ENCODE peak calls at places on chromosomes 12 and 14, in ten cellular contexts. L is CD4-positive, alpha-beta T cell; P is cardiac muscle cell; N is fibroblast of the aortic adventitia; A is PC-3; J is CD8-positive, alpha-beta T cell; W is lung; F is pancreas; Y is hepatocyte; U is Calu3. V is an unnamed sample.

GRCh38 chr12:10365716-10366433 is 24.0 kb downstream of the KLRK1 start:
- DNase-seq in L (no peak), P (no peak), N (peak), A (peak), J (no peak), W (no peak), F (no peak), Y (no peak), U (no peak), V (no peak)

GRCh38 chr14:74459981-74460380 is 33.1 kb downstream of the NPC2 start:
- DNase-seq in L (no peak), P (no peak), N (no peak), A (no peak), J (no peak), W (no peak), F (no peak), Y (no peak), U (no peak), V (no peak)

GRCh38 chr14:104277416-104278213 is 139.2 kb downstream of the KIF26A start:
- DNase-seq in L (no peak), P (no peak), N (no peak), A (no peak), J (peak), W (no peak), F (no peak), Y (no peak), U (no peak), V (peak)

GRCh38 chr14:22839159-22839779 is 2.9 kb downstream of the MMP14 start:
- DNase-seq in L (no peak), P (no peak), N (peak), A (no peak), J (no peak), W (no peak), F (no peak), Y (no peak), U (no peak), V (no peak)

GRCh38 chr14:92464716-92465115 is 48.9 kb upstream of the RIN3 start:
- DNase-seq in L (no peak), P (no peak), N (no peak), A (no peak), J (no peak), W (no peak), F (no peak), Y (no peak), U (no peak), V (no peak)

GRCh38 chr12:113744802-113745395 is 221.2 kb downstream of the RBM19 start:
- DNase-seq in L (no peak), P (no peak), N (no peak), A (no peak), J (no peak), W (no peak), F (no peak), Y (no peak), U (no peak), V (no peak)

GRCh38 chr12:38898001-38898684 is 7.2 kb downstream of the CPNE8 start:
- DNase-seq in L (no peak), P (peak), N (no peak), A (no peak), J (no peak), W (no peak), F (no peak), Y (no peak), U (no peak), V (no peak)

GRCh38 chr12:89156324-89156723 is 196.0 kb downstream of the DUSP6 start:
- DNase-seq in L (no peak), P (no peak), N (peak), A (no peak), J (no peak), W (no peak), F (no peak), Y (no peak), U (no peak), V (no peak)

GRCh38 chr14:88961214-88961613 is 136.8 kb downstream of the TTC8 start:
- DNase-seq in L (no peak), P (no peak), N (no peak), A (no peak), J (no peak), W (no peak), F (peak), Y (no peak), U (no peak), V (no peak)

GRCh38 chr12:129873458-129873857 is 30.4 kb downstream of the TMEM132D start:
- DNase-seq in L (no peak), P (no peak), N (no peak), A (no peak), J (no peak), W (peak), F (no peak), Y (no peak), U (no peak), V (no peak)

GRCh38 chr14:60565211-60565610 is 56.3 kb downstream of the SIX6 start:
- DNase-seq in L (no peak), P (no peak), N (peak), A (peak), J (no peak), W (no peak), F (no peak), Y (no peak), U (no peak), V (no peak)

GRCh38 chr14:99930420-99931274 is 134.6 kb upstream of the EVL start:
- DNase-seq in L (no peak), P (no peak), N (peak), A (peak), J (no peak), W (no peak), F (no peak), Y (no peak), U (no peak), V (no peak)

DNA sequence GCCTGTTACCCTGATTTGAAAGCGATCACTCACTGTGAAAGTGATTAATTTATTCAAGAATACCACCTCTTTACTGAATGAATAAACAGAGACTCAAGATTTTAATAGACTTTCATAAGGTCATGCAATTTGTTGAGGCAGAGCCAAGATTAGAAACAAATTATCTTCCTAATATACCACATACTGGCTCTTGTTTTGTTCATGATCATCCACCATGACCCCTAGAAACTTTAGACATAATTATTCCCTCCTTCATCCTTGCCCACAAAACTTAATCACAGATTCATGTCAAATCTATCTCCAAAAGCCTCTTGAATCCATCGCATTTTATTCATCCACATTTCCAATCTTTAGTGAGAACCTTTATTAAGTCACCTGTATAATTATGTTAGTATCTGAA is 152.3 kb downstream of the ATXN7L3B start:
- DNase-seq in L (no peak), P (no peak), N (no peak), A (no peak), J (no peak), W (no peak), F (no peak), Y (no peak), U (no peak), V (no peak)
- TF ChIP-seq CTCF in L (no peak), P (no peak), N (no peak), A (no peak), J (no peak), W (no peak), F (no peak), Y (no peak), U (no peak), V (no peak)

GRCh38 chr14:77025744-77026165 is 2.8 kb downstream of the IRF2BPL start:
- DNase-seq in L (no peak), P (peak), N (no peak), A (no peak), J (no peak), W (no peak), F (no peak), Y (no peak), U (no peak), V (no peak)

GRCh38 chr14:77027538-77028383 is 747 bp downstream of the IRF2BPL start:
- DNase-seq in L (peak), P (peak), N (peak), A (peak), J (peak), W (peak), F (peak), Y (peak), U (peak), V (peak)

GRCh38 chr14:77026166-77026929 is 2.2 kb downstream of the IRF2BPL start:
- DNase-seq in L (peak), P (peak), N (peak), A (peak), J (peak), W (no peak), F (peak), Y (peak), U (no peak), V (no peak)

GRCh38 chr14:77028384-77029246 is at the start of gene IRF2BPL:
- DNase-seq in L (peak), P (peak), N (peak), A (peak), J (peak), W (peak), F (peak), Y (peak), U (peak), V (peak)

GRCh38 chr14:77026930-77027537 is 1.5 kb downstream of the IRF2BPL start:
- DNase-seq in L (peak), P (peak), N (peak), A (peak), J (peak), W (no peak), F (peak), Y (peak), U (peak), V (no peak)
- TF ChIP-seq CTCF in L (no peak), P (no peak), N (no peak), A (no peak), J (no peak), W (no peak), F (no peak), Y (no peak), U (no peak), V (no peak)

DNA sequence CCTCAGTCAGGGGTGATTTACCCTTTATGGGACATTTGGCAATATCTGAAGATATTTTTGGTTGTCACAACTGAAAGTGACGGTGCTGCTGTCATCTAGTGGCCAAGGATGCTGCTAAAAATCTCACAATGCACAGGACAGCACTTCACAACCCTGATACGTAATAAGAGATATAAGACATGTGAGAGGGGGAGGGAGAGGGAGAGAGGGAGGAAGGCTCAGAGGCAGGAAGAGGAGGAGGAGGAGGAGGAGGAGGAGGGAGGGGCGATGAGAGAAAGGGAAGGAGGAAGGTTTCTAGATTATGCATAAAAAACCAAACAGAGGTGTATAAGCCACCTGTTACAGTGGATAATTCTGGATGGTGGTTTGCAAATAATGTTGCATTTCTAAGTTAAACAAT is 14.3 kb downstream of the MYL2 start:
- DNase-seq in L (no peak), P (no peak), N (no peak), A (peak), J (no peak), W (no peak), F (no peak), Y (no peak), U (no peak), V (no peak)
- TF ChIP-seq CTCF in L (no peak), P (no peak), N (no peak), A (peak), J (no peak), W (no peak), F (no peak), Y (no peak), U (no peak), V (no peak)

GRCh38 chr14:76509291-76509690 is 133.4 kb downstream of the ESRRB start:
- DNase-seq in L (no peak), P (no peak), N (no peak), A (no peak), J (no peak), W (no peak), F (no peak), Y (no peak), U (no peak), V (no peak)

GRCh38 chr14:76510255-76510654 is 134.3 kb downstream of the ESRRB start:
- DNase-seq in L (no peak), P (no peak), N (no peak), A (no peak), J (no peak), W (no peak), F (no peak), Y (no peak), U (no peak), V (no peak)

GRCh38 chr14:76518366-76518765 is 142.4 kb downstream of the ESRRB start:
- DNase-seq in L (no peak), P (no peak), N (no peak), A (no peak), J (no peak), W (no peak), F (no peak), Y (no peak), U (no peak), V (no peak)

GRCh38 chr14:76516884-76517283 is 140.9 kb downstream of the ESRRB start:
- DNase-seq in L (no peak), P (no peak), N (no peak), A (no peak), J (no peak), W (no peak), F (no peak), Y (no peak), U (no peak), V (no peak)

GRCh38 chr14:76514599-76514998 is 138.7 kb downstream of the ESRRB start:
- DNase-seq in L (no peak), P (no peak), N (peak), A (peak), J (no peak), W (no peak), F (peak), Y (no peak), U (peak), V (no peak)
- TF ChIP-seq CTCF in L (no peak), P (peak), N (no peak), A (peak), J (no peak), W (no peak), F (peak), Y (no peak), U (no peak), V (no peak)

GRCh38 chr12:101108130-101108529 is 101.9 kb downstream of the SLC5A8 start:
- DNase-seq in L (no peak), P (no peak), N (no peak), A (no peak), J (no peak), W (no peak), F (no peak), Y (no peak), U (no peak), V (no peak)
- TF ChIP-seq CTCF in L (no peak), P (no peak), N (no peak), A (no peak), J (no peak), W (no peak), F (no peak), Y (no peak), U (no peak), V (no peak)

DNA sequence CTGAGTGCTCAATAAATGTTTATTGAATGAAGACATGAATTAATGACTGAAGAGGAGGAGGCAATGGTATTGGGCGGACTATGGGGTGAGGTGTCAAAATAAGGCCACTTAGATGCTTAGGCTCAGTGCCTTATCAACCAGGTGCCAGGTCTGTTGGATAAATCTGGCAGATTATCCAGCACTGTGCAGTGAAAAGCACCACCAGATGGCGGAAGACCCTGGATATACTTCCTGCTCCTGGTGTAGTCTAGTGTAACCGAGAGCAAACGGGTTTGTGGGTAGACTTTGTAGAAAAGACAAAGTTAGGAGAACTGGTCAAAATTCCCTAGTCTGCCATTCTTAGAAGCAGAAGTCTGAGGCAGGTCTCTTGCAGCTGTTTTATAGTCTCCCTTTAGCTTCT is 306.3 kb downstream of the ATP23 start:
- DNase-seq in L (no peak), P (no peak), N (no peak), A (peak), J (no peak), W (no peak), F (no peak), Y (no peak), U (no peak), V (no peak)
- TF ChIP-seq CTCF in L (no peak), P (no peak), N (no peak), A (peak), J (no peak), W (no peak), F (no peak), Y (no peak), U (no peak), V (peak)

GRCh38 chr14:48580692-48581091 is 905.3 kb upstream of the MDGA2 start:
- DNase-seq in L (no peak), P (no peak), N (no peak), A (peak), J (no peak), W (no peak), F (no peak), Y (no peak), U (no peak), V (no peak)
- TF ChIP-seq CTCF in L (no peak), P (no peak), N (no peak), A (peak), J (no peak), W (no peak), F (no peak), Y (no peak), U (no peak), V (no peak)

GRCh38 chr14:72478397-72479025 is 415.4 kb downstream of the DPF3 start:
- DNase-seq in L (no peak), P (no peak), N (no peak), A (no peak), J (no peak), W (no peak), F (no peak), Y (no peak), U (no peak), V (no peak)

GRCh38 chr14:72471346-72471745 is 422.6 kb downstream of the DPF3 start:
- DNase-seq in L (no peak), P (no peak), N (no peak), A (peak), J (no peak), W (no peak), F (no peak), Y (no peak), U (no peak), V (no peak)

GRCh38 chr14:72476657-72477499 is 417.0 kb downstream of the DPF3 start:
- DNase-seq in L (peak), P (no peak), N (peak), A (no peak), J (peak), W (peak), F (no peak), Y (peak), U (peak), V (no peak)

GRCh38 chr14:72472845-72473244 is 421.1 kb downstream of the DPF3 start:
- DNase-seq in L (no peak), P (no peak), N (no peak), A (peak), J (no peak), W (no peak), F (no peak), Y (no peak), U (no peak), V (no peak)
- TF ChIP-seq CTCF in L (no peak), P (no peak), N (no peak), A (peak), J (no peak), W (no peak), F (no peak), Y (no peak), U (no peak), V (peak)

GRCh38 chr12:123763093-123763492 is 992 bp downstream of the DNAH10 start:
- DNase-seq in L (no peak), P (no peak), N (no peak), A (no peak), J (no peak), W (no peak), F (no peak), Y (no peak), U (no peak), V (no peak)

GRCh38 chr12:123762715-123763052 is 583 bp downstream of the DNAH10 start:
- DNase-seq in L (no peak), P (no peak), N (no peak), A (no peak), J (no peak), W (no peak), F (no peak), Y (no peak), U (no peak), V (no peak)

GRCh38 chr12:123765504-123766035 is 3.5 kb downstream of the DNAH10 start:
- DNase-seq in L (no peak), P (no peak), N (no peak), A (no peak), J (no peak), W (no peak), F (no peak), Y (no peak), U (no peak), V (no peak)

GRCh38 chr12:123764109-123764508 is 2.0 kb downstream of the DNAH10 start:
- DNase-seq in L (no peak), P (no peak), N (no peak), A (no peak), J (no peak), W (no peak), F (no peak), Y (no peak), U (no peak), V (no peak)

GRCh38 chr12:123761841-123762714 is at the start of gene DNAH10:
- DNase-seq in L (no peak), P (peak), N (no peak), A (no peak), J (peak), W (peak), F (no peak), Y (peak), U (peak), V (no peak)
- TF ChIP-seq CTCF in L (no peak), P (peak), N (no peak), A (no peak), J (no peak), W (peak), F (no peak), Y (peak), U (peak), V (peak)

GRCh38 chr12:2959508-2960431 is 573 bp downstream of the TEAD4 start:
- DNase-seq in L (no peak), P (peak), N (peak), A (peak), J (no peak), W (peak), F (peak), Y (peak), U (peak), V (peak)

GRCh38 chr12:2957816-2958431 is 1.3 kb upstream of the TEAD4 start:
- DNase-seq in L (no peak), P (no peak), N (no peak), A (no peak), J (no peak), W (no peak), F (no peak), Y (no peak), U (no peak), V (no peak)

GRCh38 chr12:2959194-2959507 is at the start of gene TEAD4:
- DNase-seq in L (no peak), P (peak), N (peak), A (peak), J (no peak), W (peak), F (peak), Y (peak), U (peak), V (peak)

GRCh38 chr12:2960432-2960956 is 1.3 kb downstream of the TEAD4 start:
- DNase-seq in L (no peak), P (no peak), N (peak), A (peak), J (no peak), W (no peak), F (peak), Y (peak), U (peak), V (no peak)

DNA sequence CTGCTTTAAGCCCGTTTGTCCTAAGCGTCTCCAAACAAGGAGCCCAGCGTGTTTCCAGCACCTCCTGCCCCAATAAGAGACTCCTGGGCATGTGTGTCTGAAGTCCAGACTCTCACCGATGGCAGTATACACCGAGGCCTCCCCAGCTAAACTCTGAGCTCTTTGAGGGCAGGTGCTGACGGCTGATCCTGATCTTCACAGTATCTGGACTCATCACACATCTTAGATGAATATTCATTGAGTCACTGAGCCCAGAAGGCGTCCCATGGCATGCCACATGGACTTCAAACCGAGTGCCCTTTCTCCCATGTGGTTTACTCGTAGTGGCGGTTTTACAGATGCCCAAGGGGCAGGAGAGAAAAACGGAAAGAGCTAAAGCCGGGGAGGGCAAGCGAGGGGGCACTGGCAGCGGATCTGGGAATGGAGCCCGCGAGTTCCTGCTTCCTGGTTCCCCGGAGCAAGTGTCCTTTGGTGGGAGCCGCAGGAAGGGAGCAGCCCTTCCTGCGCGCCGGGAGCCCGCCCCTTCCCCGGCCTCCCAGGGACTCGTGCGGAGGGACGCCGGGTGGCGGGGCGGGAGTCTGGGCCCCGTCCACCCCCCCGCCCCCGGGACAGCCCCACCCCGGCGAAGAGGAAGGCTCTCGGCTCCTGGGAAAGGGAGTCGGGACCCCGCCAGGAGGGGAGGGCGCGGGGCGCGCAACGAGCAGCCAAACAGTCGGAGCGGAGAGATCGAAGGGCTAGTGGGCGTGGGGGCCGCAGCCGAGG is 584 bp upstream of the TEAD4 start:
- DNase-seq in L (no peak), P (peak), N (peak), A (peak), J (no peak), W (peak), F (peak), Y (peak), U (peak), V (peak)
- TF ChIP-seq CTCF in L (no peak), P (no peak), N (no peak), A (no peak), J (no peak), W (no peak), F (no peak), Y (no peak), U (no peak), V (no peak)

V was measured in osteocyte.